ENCODE peak calls at places on chromosomes 7 and 10, in six cellular contexts. C, Y, Z, V, S and J are unnamed samples.
A peak's percentile ranks its signal among the peaks of the same experiment; 100 is the strongest.

GRCh38 chr10:21495002-21495685 is 30.3 kb downstream of the SKIDA1 start:
- DNase-seq in V (no peak), S (no peak), C (peak; percentile 18), Y (no peak), Z (no peak), J (peak; percentile 61)

GRCh38 chr7:87047-87446 is 105.3 kb upstream of the FAM20C start:
- DNase-seq in C (no peak), Z (no peak), V (no peak), S (no peak), Y (no peak), J (no peak)

GRCh38 chr10:77135555-77135954 is 502.1 kb downstream of the KCNMA1 start:
- DNase-seq in S (no peak), Y (no peak), Z (no peak), V (no peak), C (no peak), J (no peak)

GRCh38 chr7:25167262-25167843 is 42.3 kb upstream of the CYCS start:
- DNase-seq in C (no peak), Y (no peak), V (no peak), Z (no peak), S (no peak), J (no peak)

GRCh38 chr7:132494474-132494873 is 81.8 kb downstream of the PLXNA4 start:
- DNase-seq in V (no peak), Z (no peak), S (no peak), C (no peak), Y (no peak), J (no peak)

GRCh38 chr10:96619803-96620773 is 33.3 kb upstream of the TM9SF3 start:
- DNase-seq in S (no peak), Z (no peak), C (no peak), V (no peak), Y (no peak), J (no peak)

GRCh38 chr10:26361351-26361750 is 76.8 kb upstream of the APBB1IP start:
- DNase-seq in V (no peak), Z (no peak), Y (no peak), C (no peak), S (no peak), J (no peak)

GRCh38 chr7:30146127-30146612 is 11.4 kb downstream of the MTURN start:
- DNase-seq in C (no peak), Y (no peak), V (no peak), S (no peak), Z (no peak), J (no peak)

GRCh38 chr10:119625570-119626280 is 25.5 kb upstream of the BAG3 start:
- DNase-seq in Y (no peak), C (no peak), S (no peak), V (no peak), Z (no peak), J (no peak)

GRCh38 chr7:12315049-12315448 is 88.6 kb downstream of the VWDE start:
- DNase-seq in Y (no peak), S (no peak), V (no peak), Z (no peak), C (no peak), J (no peak)

GRCh38 chr7:33446551-33446950 is 317.2 kb downstream of the BBS9 start:
- DNase-seq in Y (no peak), S (no peak), V (no peak), Z (no peak), C (no peak), J (no peak)

GRCh38 chr7:36083626-36084380 is 69.3 kb upstream of the EEPD1 start:
- DNase-seq in Z (no peak), V (no peak), S (no peak), Y (no peak), C (no peak), J (no peak)

GRCh38 chr10:64416011-64416410 is 894.8 kb downstream of the REEP3 start:
- DNase-seq in C (no peak), V (no peak), Y (no peak), Z (no peak), S (no peak), J (no peak)

GRCh38 chr7:97752215-97752614 is 20.3 kb downstream of the TAC1 start:
- DNase-seq in Z (no peak), S (no peak), C (no peak), Y (no peak), V (no peak), J (no peak)

GRCh38 chr10:11253397-11254002 is 235.8 kb downstream of the CELF2 start:
- DNase-seq in S (no peak), C (no peak), Z (no peak), Y (no peak), V (no peak), J (no peak)

GRCh38 chr7:24573554-24574338 is 494 bp downstream of the PALS2 start:
- DNase-seq in V (no peak), C (peak; percentile 75), S (peak; percentile 44), Y (peak; percentile 42), Z (peak; percentile 51), J (peak; percentile 70)

GRCh38 chr10:89421018-89421476 is 6.7 kb downstream of the IFIT5 start:
- DNase-seq in S (no peak), V (no peak), Z (no peak), C (no peak), Y (no peak), J (no peak)

GRCh38 chr10:89427629-89428028 is 13.3 kb downstream of the IFIT5 start:
- DNase-seq in V (no peak), C (no peak), Z (no peak), S (no peak), Y (no peak), J (no peak)

GRCh38 chr10:89428873-89429272 is 14.5 kb downstream of the IFIT5 start:
- DNase-seq in S (no peak), Z (no peak), Y (no peak), V (no peak), C (no peak), J (no peak)

GRCh38 chr10:89425000-89425399 is 10.6 kb downstream of the IFIT5 start:
- DNase-seq in Y (no peak), V (no peak), Z (no peak), C (no peak), S (no peak), J (no peak)

GRCh38 chr10:89426230-89426868 is 12.0 kb downstream of the IFIT5 start:
- DNase-seq in Y (no peak), S (peak; percentile 57), Z (no peak), V (no peak), C (no peak), J (peak; percentile 49)
- TF ChIP-seq CTCF in Y (peak; percentile 91), S (peak; percentile 93), Z (peak; percentile 61), V (peak; percentile 76), C (peak; percentile 66), J (peak; percentile 80)

GRCh38 chr7:66800591-66800990 is 60.1 kb downstream of the RABGEF1 start:
- DNase-seq in S (no peak), C (no peak), Y (no peak), Z (no peak), V (no peak), J (no peak)

GRCh38 chr7:66807736-66808135 is 67.2 kb downstream of the RABGEF1 start:
- DNase-seq in Z (no peak), V (no peak), S (no peak), Y (no peak), C (no peak), J (no peak)

DNA sequence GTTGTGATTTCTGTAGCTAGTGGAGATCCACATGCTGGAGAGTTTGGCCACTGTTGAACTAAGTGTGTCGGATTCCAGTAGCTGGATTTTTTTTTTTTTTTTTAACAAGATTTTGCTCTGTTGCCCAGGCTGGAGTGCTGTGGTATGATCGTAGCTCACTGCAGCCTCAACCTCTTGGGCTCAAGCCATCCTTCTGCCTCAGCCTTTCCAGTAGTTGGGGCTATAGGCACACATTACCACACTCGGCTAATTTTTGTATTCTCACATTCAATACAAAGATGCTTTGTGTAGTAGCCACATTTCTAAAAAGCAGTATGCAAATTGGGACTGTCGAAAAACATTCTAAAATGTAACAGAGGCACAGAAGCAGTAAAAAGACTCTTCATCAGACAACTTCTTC is 63.5 kb downstream of the RABGEF1 start:
- DNase-seq in Z (no peak), C (no peak), V (no peak), S (no peak), Y (no peak), J (no peak)
- TF ChIP-seq CTCF in Z (no peak), C (no peak), V (no peak), S (no peak), Y (no peak), J (no peak)

GRCh38 chr7:95804090-95804489 is 31.7 kb downstream of the DYNC1I1 start:
- DNase-seq in S (no peak), Y (no peak), C (no peak), V (no peak), Z (no peak), J (no peak)

GRCh38 chr7:95805909-95806308 is 33.6 kb downstream of the DYNC1I1 start:
- DNase-seq in S (no peak), V (no peak), Y (no peak), C (no peak), Z (no peak), J (no peak)

GRCh38 chr7:95811846-95812445 is 39.6 kb downstream of the DYNC1I1 start:
- DNase-seq in C (no peak), S (no peak), Z (no peak), Y (no peak), V (no peak), J (no peak)

DNA sequence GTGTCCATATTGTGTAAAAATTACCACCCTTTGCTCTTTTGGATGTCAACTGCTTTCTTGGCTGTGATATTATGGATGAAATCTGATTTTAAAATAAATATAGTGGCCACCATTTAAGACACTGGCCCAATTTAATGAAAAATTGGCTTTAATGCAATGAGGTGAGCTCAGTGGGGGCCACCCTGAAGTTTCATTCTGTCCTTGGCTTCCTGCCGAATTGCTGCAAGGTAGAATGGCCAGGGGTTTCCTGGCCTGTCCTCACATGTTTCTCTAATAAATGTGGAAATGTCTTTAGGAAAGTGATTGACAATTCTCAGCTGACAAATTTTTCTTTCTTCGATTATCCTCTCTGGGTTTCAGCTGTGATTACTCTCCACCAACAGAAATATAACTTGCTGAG is 36.0 kb downstream of the DYNC1I1 start:
- DNase-seq in Y (no peak), V (no peak), S (no peak), C (no peak), Z (no peak), J (no peak)
- TF ChIP-seq CTCF in Y (no peak), V (no peak), S (no peak), C (no peak), Z (no peak), J (no peak)

GRCh38 chr10:122550983-122551382 is 9.6 kb upstream of the DMBT1 start:
- DNase-seq in V (no peak), Z (no peak), Y (no peak), C (no peak), S (no peak), J (no peak)

GRCh38 chr10:122550427-122550826 is 10.1 kb upstream of the DMBT1 start:
- DNase-seq in V (no peak), Z (no peak), Y (no peak), S (no peak), C (no peak), J (no peak)

GRCh38 chr10:122553341-122553740 is 7.2 kb upstream of the DMBT1 start:
- DNase-seq in S (no peak), Z (no peak), Y (no peak), V (no peak), C (no peak), J (no peak)

GRCh38 chr10:122548699-122549098 is 11.9 kb upstream of the DMBT1 start:
- DNase-seq in Z (no peak), C (no peak), Y (no peak), V (no peak), S (no peak), J (no peak)

DNA sequence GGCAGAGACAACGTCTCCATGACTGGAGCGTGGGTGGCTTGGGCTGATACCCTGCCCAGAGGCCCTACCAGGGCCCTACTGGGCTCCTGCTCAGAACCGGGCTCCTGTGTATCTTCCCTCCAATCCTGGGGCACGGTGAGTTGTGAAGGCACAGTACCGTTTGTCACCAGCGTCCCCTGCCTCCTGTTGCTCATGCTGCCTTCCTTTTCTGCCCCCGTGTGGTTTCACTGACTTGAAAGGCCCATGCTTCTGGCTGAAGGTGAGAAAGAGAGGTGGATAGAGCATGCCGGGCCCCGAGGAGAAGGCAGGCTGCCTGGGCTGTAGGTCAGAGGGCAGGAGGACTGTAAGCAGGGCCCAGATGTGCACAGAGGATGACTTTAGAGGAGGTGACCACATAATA is 9.1 kb upstream of the DMBT1 start:
- DNase-seq in V (no peak), Y (no peak), Z (no peak), S (no peak), C (no peak), J (no peak)
- TF ChIP-seq CTCF in V (peak; percentile 9), Y (peak; percentile 54), Z (no peak), S (no peak), C (peak; percentile 28), J (peak; percentile 32)